ENCODE peak calls at places on chromosomes 13 and 19, in seven cellular contexts. E is CD8-positive, alpha-beta memory T cell; A is AG04449; M is HTR-8/SVneo; Q is stimulated activated CD4-positive, alpha-beta T cell treated with anti-CD3 and anti-CD28 coated beads, TNF-alpha, amount 100 ng/mL, for 48 hours; G is aorta; J is activated CD8-positive, alpha-beta memory T cell treated with anti-CD3 and anti-CD28 coated beads for 24 hours. L is an unnamed sample.

GRCh38 chr19:34600366-34600765 is 76.6 kb downstream of the SCGB2B2 start:
- DNase-seq in E (no peak), A (no peak), M (no peak), Q (no peak), G (no peak), J (no peak), L (no peak)

GRCh38 chr19:4391701-4392543 is 8.4 kb downstream of the SH3GL1 start:
- DNase-seq in E (no peak), A (no peak), M (no peak), Q (no peak), G (no peak), J (no peak), L (peak)

GRCh38 chr13:112885782-112886268 is 83.2 kb upstream of the MCF2L start:
- DNase-seq in E (no peak), A (no peak), M (no peak), Q (no peak), G (peak), J (no peak), L (peak)

GRCh38 chr13:93080587-93080986 is 146.0 kb upstream of the GPC6 start:
- DNase-seq in E (no peak), A (no peak), M (no peak), Q (no peak), G (no peak), J (no peak), L (no peak)

GRCh38 chr13:42478531-42479156 is 95.3 kb upstream of the TNFSF11 start:
- DNase-seq in E (no peak), A (no peak), M (peak), Q (no peak), G (no peak), J (no peak), L (no peak)

GRCh38 chr13:21733475-21734311 is 62.8 kb downstream of the FGF9 start:
- DNase-seq in E (no peak), A (no peak), M (no peak), Q (no peak), G (no peak), J (no peak), L (no peak)

GRCh38 chr19:7348587-7349230 is at the start of gene ARHGEF18:
- DNase-seq in E (peak), A (no peak), M (no peak), Q (no peak), G (peak), J (peak), L (no peak)

GRCh38 chr19:53621885-53622710 is 9.7 kb upstream of the DPRX start:
- DNase-seq in E (no peak), A (peak), M (peak), Q (no peak), G (no peak), J (no peak), L (no peak)

GRCh38 chr13:29909975-29910674 is 59.7 kb upstream of the UBL3 start:
- DNase-seq in E (no peak), A (no peak), M (no peak), Q (no peak), G (no peak), J (no peak), L (peak)

GRCh38 chr13:30906411-30906990 is 430 bp downstream of the MEDAG start:
- DNase-seq in E (no peak), A (no peak), M (no peak), Q (no peak), G (peak), J (no peak), L (no peak)

GRCh38 chr19:17739121-17739875 is 12.0 kb upstream of the FCHO1 start:
- DNase-seq in E (no peak), A (no peak), M (no peak), Q (no peak), G (peak), J (no peak), L (no peak)

L was measured in osteocyte.